ENCODE peak calls at places on chromosomes 16 and 17, in four cellular contexts. G, B, Q and V are unnamed samples.

GRCh38 chr16:22139732-22140131 is 22.6 kb upstream of the SDR42E2 start:
- DNase-seq in G (no peak), B (no peak), Q (no peak), V (no peak)

GRCh38 chr17:40022961-40023541 is 7.8 kb downstream of the CSF3 start:
- DNase-seq in G (no peak), B (no peak), Q (no peak), V (no peak)

GRCh38 chr17:27455569-27455913 is 707 bp upstream of the KSR1 start:
- DNase-seq in G (no peak), B (no peak), Q (no peak), V (no peak)

GRCh38 chr17:20852541-20853370 is 190.1 kb downstream of the USP22 start:
- DNase-seq in B (peak), G (no peak), Q (no peak), V (peak)

GRCh38 chr16:81003610-81004460 is 2.9 kb downstream of the CMC2 start:
- DNase-seq in B (no peak), G (no peak), Q (no peak), V (no peak)

GRCh38 chr16:70476272-70477020 is 22.1 kb downstream of the FCSK start:
- DNase-seq in B (no peak), G (no peak), Q (peak), V (no peak)

GRCh38 chr17:9905902-9906301 is 831 bp upstream of the RCVRN start:
- DNase-seq in B (peak), Q (no peak), G (peak), V (peak)

GRCh38 chr16:2497116-2497630 is 16.6 kb upstream of the ATP6V0C start:
- DNase-seq in Q (no peak), G (no peak), B (peak), V (no peak)

GRCh38 chr17:40178660-40179059 is 1.4 kb downstream of the RAPGEFL1 start:
- DNase-seq in Q (no peak), G (no peak), B (no peak), V (no peak)

GRCh38 chr16:3285131-3285530 is 1.8 kb downstream of the ZNF263 start:
- DNase-seq in B (no peak), G (no peak), Q (no peak), V (no peak)

DNA sequence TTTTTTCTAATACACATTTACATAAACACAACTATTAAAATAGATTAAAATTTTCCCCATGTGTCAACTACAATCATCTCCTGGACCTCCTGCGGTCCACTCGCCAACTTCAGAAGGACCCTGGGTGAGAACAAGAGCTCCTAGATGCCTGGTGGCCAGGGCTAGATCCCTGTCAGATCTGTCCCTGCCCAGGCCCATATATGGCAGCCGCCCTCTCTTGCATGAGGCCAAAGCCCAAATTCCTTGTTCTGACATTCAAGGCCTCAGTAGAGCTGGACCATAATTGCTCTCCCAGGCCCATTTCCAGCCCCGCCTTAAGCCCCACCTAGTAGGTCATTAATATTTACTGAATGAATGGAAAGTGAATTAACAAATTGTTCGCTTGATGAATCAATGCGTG is 237.7 kb downstream of the KATNIP start:
- DNase-seq in B (no peak), Q (no peak), G (no peak), V (no peak)
- TF ChIP-seq ESRRA in B (no peak), Q (no peak), G (no peak), V (no peak)

GRCh38 chr17:385195-385835 is 32.7 kb upstream of the RPH3AL start:
- DNase-seq in G (no peak), Q (no peak), B (no peak), V (peak)
- H3K4me3 ChIP-seq in G (peak), Q (peak), B (peak), V (peak)

GRCh38 chr16:31461921-31462804 is 2.9 kb downstream of the ARMC5 start:
- DNase-seq in G (no peak), B (no peak), Q (no peak), V (no peak)

GRCh38 chr16:31461201-31461920 is 2.1 kb downstream of the ARMC5 start:
- DNase-seq in B (no peak), G (no peak), Q (no peak), V (no peak)

GRCh38 chr16:31459722-31460581 is 651 bp downstream of the ARMC5 start:
- DNase-seq in Q (peak), B (peak), G (peak), V (peak)

GRCh38 chr16:31458835-31459721 is at the start of gene ARMC5:
- DNase-seq in B (peak), Q (peak), G (peak), V (peak)

DNA sequence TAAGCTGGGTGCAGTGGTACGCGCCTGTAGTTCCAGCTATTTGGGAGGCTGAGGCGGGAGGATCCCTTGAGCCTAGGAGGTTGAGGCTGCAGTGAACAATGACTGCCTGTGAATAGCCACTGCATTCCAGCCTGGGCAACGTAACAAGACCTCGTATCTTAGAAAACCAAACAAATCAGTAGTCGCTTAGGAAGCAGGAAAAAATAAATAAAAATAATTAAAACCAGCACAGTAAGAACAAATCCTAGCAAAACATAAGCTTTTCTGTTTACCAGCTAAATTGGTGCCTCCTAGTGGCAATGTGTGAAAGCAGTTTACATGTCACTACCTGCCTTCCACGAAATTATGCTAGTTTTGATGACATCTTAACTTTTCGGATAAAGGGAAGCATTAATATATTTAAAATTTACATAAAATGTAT is 1.3 kb downstream of the ARMC5 start:
- DNase-seq in Q (no peak), B (peak), G (peak), V (peak)
- TF ChIP-seq ESRRA in Q (no peak), B (no peak), G (no peak), V (no peak)

DNA sequence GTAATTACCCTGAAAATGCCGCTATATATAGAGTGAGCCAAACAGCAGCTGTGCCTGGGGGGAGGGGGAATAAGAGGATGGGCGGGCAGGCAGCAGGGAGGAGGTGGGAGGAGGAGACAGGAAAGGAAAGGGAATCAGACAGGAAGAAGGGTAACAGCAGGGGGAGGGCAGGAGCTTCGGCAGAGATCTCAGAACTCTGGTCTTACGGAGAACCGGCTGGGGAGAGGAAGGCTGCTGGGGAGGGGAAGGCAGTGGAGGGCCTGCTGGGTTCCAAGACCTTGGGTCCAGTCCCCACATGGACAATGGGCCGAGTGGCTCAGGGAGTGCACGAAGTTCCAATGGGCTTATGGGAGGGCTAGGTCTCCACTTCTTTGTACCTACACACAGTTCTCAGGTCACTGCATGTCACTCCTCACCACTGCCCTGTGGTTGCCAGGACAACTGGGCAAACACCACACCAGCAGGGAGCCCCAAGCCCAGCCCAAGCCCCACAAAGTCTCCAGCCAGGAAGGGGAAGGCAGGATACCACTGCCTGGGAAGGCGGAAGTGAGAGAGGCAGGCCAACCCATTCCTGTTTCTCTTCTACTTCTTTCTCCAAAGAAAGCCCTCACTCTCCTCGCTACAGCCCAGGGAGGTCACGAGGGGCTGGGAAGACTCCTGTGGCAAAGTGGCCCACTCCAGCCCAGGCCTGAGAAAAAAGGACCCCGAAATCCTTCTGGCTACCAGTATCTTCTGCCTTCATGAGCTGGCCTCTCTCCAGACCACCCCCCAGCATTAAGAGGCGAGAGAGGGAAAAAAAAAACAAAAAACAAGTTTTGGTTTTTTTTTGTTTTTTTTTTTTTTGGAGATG is 25.3 kb downstream of the G6PC3 start:
- DNase-seq in Q (no peak), B (peak), G (peak), V (peak)
- H3K4me3 ChIP-seq in Q (peak), B (peak), G (peak), V (peak)

GRCh38 chr17:18119938-18120337 is 11.4 kb downstream of the MYO15A start:
- DNase-seq in B (no peak), Q (no peak), G (no peak), V (no peak)

GRCh38 chr17:18119166-18119745 is 10.7 kb downstream of the MYO15A start:
- DNase-seq in Q (no peak), G (no peak), B (no peak), V (no peak)

GRCh38 chr17:18117533-18117932 is 9.0 kb downstream of the MYO15A start:
- DNase-seq in B (no peak), Q (no peak), G (peak), V (no peak)

GRCh38 chr17:18118633-18118975 is 10.0 kb downstream of the MYO15A start:
- DNase-seq in Q (no peak), B (no peak), G (no peak), V (no peak)

GRCh38 chr17:18117974-18118632 is 9.5 kb downstream of the MYO15A start:
- DNase-seq in B (no peak), Q (no peak), G (no peak), V (no peak)
- TF ChIP-seq ESRRA in B (no peak), Q (no peak), G (no peak), V (no peak)

DNA sequence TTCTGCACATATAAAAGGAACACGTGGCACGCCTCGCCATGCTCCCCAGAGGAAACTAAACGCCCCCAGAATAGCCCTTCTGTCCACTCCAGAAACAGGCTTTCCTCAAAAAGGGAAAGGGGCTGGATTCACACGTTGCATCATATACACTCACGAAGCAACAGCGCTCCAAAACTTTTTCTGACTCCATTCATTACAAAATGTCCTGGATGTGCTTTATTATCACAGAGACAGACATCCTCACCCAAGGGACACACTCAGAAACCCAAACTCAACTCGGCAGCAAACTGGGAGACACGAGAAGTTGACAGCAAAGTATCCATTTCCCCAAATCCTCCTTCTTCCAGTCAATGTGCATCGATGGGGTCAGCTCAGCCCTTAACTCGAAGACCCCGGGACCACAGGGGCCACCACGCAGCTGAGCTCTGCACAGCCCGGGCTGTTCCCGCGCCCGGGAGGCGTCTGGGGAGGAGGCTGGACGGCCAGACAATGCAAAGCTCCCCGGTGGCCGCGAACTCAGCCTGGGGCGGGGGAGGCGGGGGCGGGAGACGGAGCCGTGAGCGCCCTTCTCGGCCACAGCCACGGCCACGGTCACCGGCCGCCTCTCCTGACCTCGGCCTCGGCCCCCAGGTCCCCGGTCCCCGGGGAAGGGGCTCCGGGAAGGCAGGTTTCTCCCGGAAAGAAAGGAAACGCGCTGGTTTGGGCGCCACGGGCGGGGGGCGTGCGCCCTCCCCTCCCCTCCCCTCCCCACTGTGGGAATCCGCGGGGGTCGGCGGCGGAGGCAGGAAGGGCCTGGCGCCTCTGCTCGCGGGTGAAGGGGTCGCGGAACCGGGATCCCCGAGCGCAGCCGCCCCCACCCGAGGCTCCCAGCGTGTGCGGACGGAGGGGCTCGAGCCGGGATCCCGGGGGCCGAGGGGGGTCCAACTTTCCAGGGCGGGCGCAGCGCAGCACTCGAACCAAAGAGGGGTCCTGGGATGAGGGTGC is 1.2 kb downstream of the NXN start:
- DNase-seq in B (no peak), G (no peak), Q (no peak), V (no peak)
- H3K4me3 ChIP-seq in B (no peak), G (peak), Q (no peak), V (peak)

GRCh38 chr17:8163978-8164814 is 1.4 kb upstream of the VAMP2 start:
- DNase-seq in B (peak), G (no peak), Q (no peak), V (peak)

GRCh38 chr17:8162997-8163977 is 539 bp upstream of the VAMP2 start:
- DNase-seq in G (no peak), B (peak), Q (no peak), V (peak)

GRCh38 chr17:8161289-8162231 is 1.2 kb downstream of the VAMP2 start:
- DNase-seq in B (no peak), G (no peak), Q (no peak), V (no peak)

GRCh38 chr17:8160741-8161221 is 2.0 kb downstream of the VAMP2 start:
- DNase-seq in G (no peak), Q (no peak), B (no peak), V (no peak)

DNA sequence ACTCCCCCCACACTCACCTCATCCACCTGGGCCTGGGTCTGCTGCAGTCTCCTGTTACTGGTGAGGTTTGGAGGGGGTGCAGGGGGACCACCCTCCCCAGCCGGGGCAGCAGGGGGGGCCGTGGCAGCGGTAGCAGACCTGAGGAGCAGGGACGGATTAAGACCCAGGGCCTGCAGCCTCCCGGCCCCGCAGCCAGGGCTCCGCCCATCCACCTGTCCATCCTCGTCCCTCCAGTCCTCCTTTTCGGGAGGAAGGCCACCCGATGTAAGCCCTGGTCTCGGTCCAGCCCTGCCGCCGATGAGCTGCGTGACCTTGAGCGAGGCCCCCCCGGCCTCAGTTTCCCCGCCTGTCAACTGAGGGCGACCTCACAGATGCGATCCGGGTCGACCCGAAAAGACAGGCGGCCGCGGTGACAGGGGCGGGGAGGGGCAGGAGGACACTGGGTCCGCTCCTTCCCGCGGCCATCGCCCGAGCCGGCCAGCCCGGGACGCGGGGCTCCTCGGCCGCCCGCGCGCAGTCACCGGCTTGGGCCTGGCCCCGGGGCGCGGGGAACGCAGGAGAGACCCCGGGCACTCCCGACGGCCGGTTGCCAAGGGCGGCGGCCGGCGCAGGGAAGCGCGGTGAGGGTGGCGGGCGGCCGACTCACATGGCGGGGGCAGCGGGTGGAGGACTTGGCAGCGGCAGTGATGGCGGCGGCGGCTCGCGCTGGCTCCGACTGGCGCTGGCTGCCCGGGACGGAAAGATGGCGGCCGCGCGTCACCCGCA is at the start of gene VAMP2:
- DNase-seq in B (peak), Q (no peak), G (no peak), V (peak)
- TF ChIP-seq ESRRA in B (peak), Q (no peak), G (no peak), V (no peak)

GRCh38 chr16:28935333-28935732 is 3.6 kb downstream of the CD19 start:
- DNase-seq in G (no peak), B (no peak), Q (no peak), V (no peak)

GRCh38 chr16:28937222-28937876 is 5.6 kb downstream of the CD19 start:
- DNase-seq in G (no peak), Q (no peak), B (no peak), V (no peak)

GRCh38 chr16:28936784-28937155 is 5.0 kb downstream of the CD19 start:
- DNase-seq in Q (no peak), G (no peak), B (no peak), V (no peak)

GRCh38 chr16:28938721-28939120 is 7.0 kb downstream of the CD19 start:
- DNase-seq in Q (no peak), G (no peak), B (no peak), V (no peak)

GRCh38 chr16:28935924-28936783 is 4.4 kb downstream of the CD19 start:
- DNase-seq in G (peak), Q (no peak), B (peak), V (peak)
- H3K4me3 ChIP-seq in G (peak), Q (no peak), B (peak), V (no peak)